ENCODE peak calls at places on chromosomes 6 and 20, in four cellular contexts. J, K, Y and H are unnamed samples.

GRCh38 chr6:143127941-143128340 is 67.3 kb downstream of the AIG1 start:
- DNase-seq in Y (no peak), K (no peak), J (no peak), H (no peak)

GRCh38 chr6:100304575-100304974 is 160.1 kb downstream of the SIM1 start:
- DNase-seq in J (peak), Y (no peak), K (no peak), H (no peak)

GRCh38 chr6:159594750-159595117 is 98.3 kb downstream of the SOD2 start:
- DNase-seq in K (no peak), Y (no peak), J (peak), H (no peak)

GRCh38 chr20:38585404-38586180 is 4.6 kb downstream of the ADIG start:
- DNase-seq in K (no peak), Y (no peak), J (no peak), H (no peak)

GRCh38 chr6:16205377-16206144 is 32.8 kb upstream of the GMPR start:
- DNase-seq in J (peak), K (no peak), Y (peak), H (peak)

GRCh38 chr6:80425089-80425823 is 318.8 kb downstream of the BCKDHB start:
- DNase-seq in K (no peak), J (peak), Y (no peak), H (no peak)

GRCh38 chr20:50306478-50307423 is 116.1 kb downstream of the CEBPB start:
- DNase-seq in J (no peak), K (no peak), Y (no peak), H (no peak)

GRCh38 chr20:32773880-32774279 is 11.7 kb downstream of the DNMT3B start:
- DNase-seq in K (no peak), Y (no peak), J (no peak), H (no peak)

GRCh38 chr20:10077886-10078285 is 43.1 kb downstream of the ANKEF1 start:
- DNase-seq in J (no peak), K (no peak), Y (no peak), H (no peak)

GRCh38 chr20:48971956-48972355 is 50.4 kb downstream of the ARFGEF2 start:
- DNase-seq in K (no peak), Y (no peak), J (no peak), H (no peak)

GRCh38 chr6:79536615-79536968 is 638 bp downstream of the LCA5 start:
- DNase-seq in K (no peak), J (peak), Y (peak), H (no peak)

DNA sequence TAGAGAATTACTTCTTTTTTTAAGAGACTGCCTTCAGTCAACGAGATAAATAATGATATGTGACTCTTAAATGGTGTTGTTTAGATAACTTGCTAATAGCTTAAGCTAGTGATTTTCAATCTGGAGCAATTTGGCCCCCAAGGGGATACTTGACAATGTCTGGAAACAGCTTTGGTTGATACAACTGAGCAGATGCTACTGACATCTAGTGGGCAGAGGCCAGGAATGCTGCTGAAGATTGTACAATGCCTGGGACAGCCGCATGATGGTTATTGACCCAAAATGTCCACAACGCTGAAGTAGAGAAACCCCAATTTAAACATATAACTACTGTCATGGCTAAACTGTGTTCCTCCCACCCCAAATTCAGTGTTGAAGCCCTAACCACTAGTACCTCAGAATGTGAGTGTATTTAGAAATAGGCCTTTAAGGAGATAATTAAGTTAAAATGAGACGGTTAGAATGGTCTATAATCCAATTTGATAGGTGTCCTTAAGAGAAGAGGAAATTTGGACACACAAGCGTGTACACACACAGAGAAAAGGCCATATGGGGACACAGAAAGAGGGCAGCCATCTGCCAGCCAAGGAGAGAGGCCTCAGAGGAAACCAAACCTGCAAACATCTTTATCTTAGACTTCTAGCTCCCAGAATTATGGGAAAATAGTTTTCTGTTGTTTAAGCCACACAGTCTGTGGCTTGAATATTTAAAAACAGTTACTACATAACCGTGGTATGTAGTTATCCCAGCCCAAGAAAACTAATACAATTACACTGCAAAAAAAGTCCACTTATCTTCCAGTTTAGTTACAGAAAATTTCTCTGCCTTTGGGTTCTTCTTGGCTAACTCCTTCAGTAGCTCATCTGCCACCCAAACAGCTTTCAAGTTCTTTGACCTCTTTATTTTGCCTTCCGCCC is 22.2 kb downstream of the RWDD2A start:
- DNase-seq in K (peak), J (peak), Y (peak), H (peak)
- TF ChIP-seq CTCF in K (peak), J (peak), Y (peak), H (peak)

GRCh38 chr6:148749678-148750077 is 2.8 kb downstream of the UST start:
- DNase-seq in K (no peak), J (no peak), Y (no peak), H (no peak)

GRCh38 chr6:148746363-148747144 is at the start of gene UST:
- DNase-seq in Y (peak), J (peak), K (peak), H (peak)

GRCh38 chr6:148747145-148747492 is 289 bp downstream of the UST start:
- DNase-seq in J (no peak), K (no peak), Y (no peak), H (no peak)

GRCh38 chr6:148745926-148746325 is 904 bp upstream of the UST start:
- DNase-seq in Y (no peak), J (peak), K (no peak), H (no peak)

DNA sequence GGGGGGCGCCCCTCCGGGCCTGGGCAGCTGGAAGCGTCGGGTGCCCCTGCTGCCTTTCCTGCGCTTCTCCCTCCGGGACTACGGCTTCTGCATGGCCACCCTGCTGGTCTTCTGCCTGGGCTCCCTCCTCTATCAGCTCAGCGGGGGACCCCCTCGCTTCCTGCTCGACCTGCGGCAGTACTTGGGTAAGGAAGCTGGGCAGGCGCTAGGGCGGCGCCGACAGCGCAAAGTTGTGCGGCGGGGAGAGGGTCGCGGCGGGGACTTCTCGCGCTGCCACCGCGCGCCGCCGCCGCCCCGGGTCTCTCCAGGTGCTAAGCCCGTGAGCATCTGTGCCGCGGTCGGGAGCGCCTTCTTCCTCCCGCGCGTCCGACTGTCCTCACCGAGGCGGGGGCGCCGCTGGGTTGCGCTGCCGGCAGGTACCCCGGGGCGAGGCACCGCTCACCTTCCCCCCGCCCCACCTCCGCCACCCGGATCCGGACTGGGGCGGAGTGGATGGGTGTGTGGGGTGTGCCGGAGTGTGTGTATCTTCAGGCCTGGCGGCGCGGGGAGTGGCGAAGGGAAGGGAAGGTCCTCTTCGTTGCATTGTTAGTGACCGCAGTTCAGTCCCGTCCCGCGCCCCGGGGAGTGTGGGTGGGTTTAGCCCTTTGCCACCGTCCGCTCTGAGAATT is 797 bp downstream of the UST start:
- DNase-seq in J (peak), Y (peak), K (peak), H (peak)
- H3K4me3 ChIP-seq in J (peak), Y (peak), K (peak), H (peak)

GRCh38 chr6:107869871-107870270 is 45.8 kb upstream of the SCML4 start:
- DNase-seq in Y (peak), K (no peak), J (no peak), H (no peak)
- TF ChIP-seq CTCF in Y (peak), K (no peak), J (peak), H (no peak)

GRCh38 chr6:47061631-47062300 is 19.6 kb upstream of the ADGRF1 start:
- DNase-seq in Y (no peak), J (peak), K (no peak), H (no peak)
- H3K4me3 ChIP-seq in Y (no peak), J (no peak), K (no peak), H (no peak)

DNA sequence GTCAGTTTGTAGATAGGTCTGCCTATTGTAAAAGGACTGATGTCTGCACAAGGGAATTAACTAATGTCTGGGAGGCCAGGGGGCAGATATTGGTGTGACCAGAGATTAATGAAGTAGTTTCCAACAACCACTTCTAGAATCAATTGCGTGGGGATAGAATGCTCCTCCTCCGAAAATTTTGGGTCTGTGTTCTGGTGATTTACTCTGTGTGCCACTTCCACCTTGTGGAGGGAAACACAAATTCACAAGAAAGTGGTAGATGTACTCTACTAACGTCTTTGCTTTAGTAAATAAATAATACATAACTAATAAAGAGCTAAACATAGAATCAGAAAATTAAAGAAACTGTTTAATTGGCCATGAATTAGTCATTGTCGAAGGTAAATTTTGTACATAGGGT is 25.5 kb downstream of the TMEM14A start:
- DNase-seq in J (no peak), Y (peak), K (no peak), H (no peak)
- TF ChIP-seq CTCF in J (no peak), Y (peak), K (no peak), H (no peak)

GRCh38 chr6:156857573-156857972 is 80.4 kb downstream of the ARID1B start:
- DNase-seq in Y (no peak), K (no peak), J (peak), H (no peak)
- H3K4me3 ChIP-seq in Y (no peak), K (no peak), J (no peak), H (no peak)

DNA sequence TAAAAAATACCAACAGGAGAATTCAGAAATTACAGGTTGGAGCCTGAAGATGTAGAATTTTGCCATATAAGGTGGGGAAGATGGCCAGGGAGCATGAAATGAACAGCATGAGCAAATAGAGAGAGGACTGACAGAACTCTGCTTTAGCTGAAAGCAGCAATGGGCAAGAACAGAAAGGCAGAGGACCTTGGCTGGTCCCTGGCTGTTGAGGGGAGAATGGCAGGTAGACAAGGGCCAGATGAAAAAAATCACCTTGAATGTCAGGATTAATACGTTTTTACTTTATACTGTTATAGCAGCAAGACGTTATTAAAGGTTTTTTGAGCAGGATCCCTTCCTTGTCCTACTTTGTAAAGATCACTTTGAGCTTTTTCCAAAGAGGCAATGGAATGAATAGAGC is 991 bp downstream of the PPIL1 start:
- DNase-seq in K (no peak), J (peak), Y (peak), H (no peak)
- TF ChIP-seq CTCF in K (no peak), J (peak), Y (peak), H (peak)

GRCh38 chr6:138690975-138691594 is 82.5 kb upstream of the CCDC28A start:
- DNase-seq in K (no peak), J (no peak), Y (no peak), H (no peak)
- H3K4me3 ChIP-seq in K (no peak), J (peak), Y (no peak), H (no peak)